ENCODE peak calls at places on chromosome 2, in five cellular contexts. L is spleen, D is lower lobe of right lung, N is brain microvascular endothelial cell, T is ovary. F is an unnamed sample. For H3K36me3, the result is how much of the 10 kb centered on the place peaks cover.

GRCh38 chr2:173148520-173148919 is 72.9 kb downstream of the MAP3K20 start:
- DNase-seq in T (no peak), D (no peak), L (no peak), N (no peak), F (no peak)

GRCh38 chr2:226118471-226119429 is 680.9 kb downstream of the IRS1 start:
- DNase-seq in N (peak), L (no peak), T (peak), D (no peak), F (no peak)

GRCh38 chr2:231684314-231685223 is 23.8 kb upstream of the PTMA start:
- DNase-seq in T (no peak), D (no peak), N (no peak), L (peak), F (no peak)

GRCh38 chr2:103276869-103277268 is 515.0 kb downstream of the TMEM182 start:
- DNase-seq in L (no peak), T (no peak), N (no peak), D (no peak), F (no peak)

GRCh38 chr2:158388159-158388558 is 68.4 kb downstream of the CCDC148 start:
- DNase-seq in T (no peak), L (no peak), N (no peak), D (no peak), F (no peak)

GRCh38 chr2:217434183-217434620 is 568.6 kb downstream of the TNS1 start:
- DNase-seq in N (peak), T (peak), D (peak), L (peak), F (peak)

GRCh38 chr2:84782717-84783442 is 98.0 kb downstream of the TRABD2A start:
- DNase-seq in D (no peak), N (no peak), L (no peak), T (no peak), F (no peak)

GRCh38 chr2:111037136-111037535 is 83.6 kb upstream of the BCL2L11 start:
- DNase-seq in T (no peak), D (no peak), L (no peak), N (no peak), F (no peak)

GRCh38 chr2:81195017-81195773 is 890.6 kb upstream of the LRRTM1 start:
- DNase-seq in L (peak), D (peak), T (no peak), N (no peak), F (no peak)

GRCh38 chr2:227789803-227790202 is 23.8 kb upstream of the CCL20 start:
- DNase-seq in N (no peak), L (no peak), T (no peak), D (no peak), F (no peak)

GRCh38 chr2:231287696-231288095 is 89.3 kb downstream of the ARMC9 start:
- DNase-seq in N (no peak), D (no peak), L (no peak), T (no peak), F (no peak)

GRCh38 chr2:188303363-188304031 is 11.8 kb downstream of the GULP1 start:
- DNase-seq in D (no peak), N (peak), L (no peak), T (no peak), F (no peak)

GRCh38 chr2:34670482-34670881 is 1071.4 kb upstream of the FAM98A start:
- DNase-seq in L (no peak), D (no peak), T (no peak), N (no peak), F (no peak)

DNA sequence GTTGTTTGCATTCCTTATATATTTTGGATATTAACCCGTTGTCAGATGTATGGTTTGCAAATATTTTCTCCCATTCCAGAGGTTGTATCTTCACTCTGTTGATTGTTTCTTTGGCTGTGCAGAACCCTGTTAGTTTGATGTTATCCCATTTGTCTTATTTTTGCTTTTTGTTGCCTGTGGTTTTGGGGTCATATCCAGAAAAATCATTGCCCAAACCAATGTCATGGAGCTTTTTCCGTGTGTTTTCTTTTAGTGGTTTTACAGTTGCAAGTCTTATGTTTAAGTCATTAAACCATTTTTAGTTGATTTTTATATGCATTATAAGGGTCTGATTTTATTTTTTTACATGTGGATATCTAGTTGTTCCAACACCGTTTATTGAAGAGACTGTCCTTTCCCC is 35.8 kb downstream of the PPIG start:
- DNase-seq in L (no peak), D (no peak), N (no peak), T (no peak), F (no peak)
- H3K36me3 ChIP-seq in L (half or more), D (half or more), N (under half), T (under half), F (half or more)

GRCh38 chr2:64750817-64751285 is 97.1 kb upstream of the SERTAD2 start:
- DNase-seq in T (peak), N (peak), D (peak), L (peak), F (peak)
- TF ChIP-seq CTCF in T (no peak), N (no peak), D (peak), L (no peak), F (no peak)

DNA sequence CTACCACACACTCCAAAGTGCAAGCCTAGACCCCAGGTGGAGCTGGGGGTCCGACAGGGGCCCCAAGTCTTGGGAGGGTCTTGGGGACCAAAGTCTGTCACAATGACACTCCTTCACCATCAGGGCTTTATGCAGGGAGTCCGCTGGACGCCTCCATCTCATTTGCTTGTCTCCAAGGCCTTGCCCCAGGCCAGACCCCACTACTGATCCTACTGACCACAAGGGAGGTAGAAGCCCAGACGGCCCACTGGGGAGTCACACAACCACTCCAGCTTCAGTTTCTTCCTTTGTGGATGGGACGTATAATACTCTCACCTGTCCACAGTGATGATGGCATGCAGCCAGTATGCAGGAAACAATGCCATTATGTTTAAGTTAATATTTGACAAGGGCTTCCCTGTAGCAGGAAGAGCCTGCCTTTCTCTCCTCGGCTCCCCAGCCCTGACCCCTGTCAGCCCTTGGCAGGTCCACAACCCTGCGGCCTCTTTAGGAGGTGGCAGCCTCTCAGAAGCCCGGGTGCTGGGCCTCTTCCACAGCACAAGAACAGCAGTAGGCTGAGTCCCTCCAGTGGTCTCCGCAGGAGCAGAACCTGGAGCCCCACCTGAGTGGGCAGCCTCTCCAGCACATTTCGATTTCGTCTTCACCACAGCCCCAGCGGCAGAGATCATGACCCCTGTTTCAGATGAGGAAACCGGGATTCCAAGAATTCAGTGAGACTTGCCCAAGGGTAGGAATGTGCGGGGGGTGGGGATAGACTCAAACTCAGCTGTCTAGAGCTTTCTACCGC is 6.5 kb downstream of the BIN1 start:
- DNase-seq in L (peak), T (no peak), N (no peak), D (no peak), F (no peak)
- H3K4me3 ChIP-seq in L (no peak), T (no peak), N (no peak), D (no peak), F (no peak)

GRCh38 chr2:239106314-239106908 is 258.5 kb downstream of the TWIST2 start:
- DNase-seq in D (no peak), T (no peak), L (no peak), N (peak), F (no peak)

GRCh38 chr2:239103125-239104098 is 255.5 kb downstream of the TWIST2 start:
- DNase-seq in N (no peak), L (no peak), D (no peak), T (no peak), F (no peak)

GRCh38 chr2:239106971-239107370 is 259.1 kb downstream of the TWIST2 start:
- DNase-seq in L (no peak), T (no peak), D (no peak), N (no peak), F (no peak)

GRCh38 chr2:239104800-239105199 is 256.9 kb downstream of the TWIST2 start:
- DNase-seq in T (no peak), L (no peak), D (no peak), N (no peak), F (no peak)

DNA sequence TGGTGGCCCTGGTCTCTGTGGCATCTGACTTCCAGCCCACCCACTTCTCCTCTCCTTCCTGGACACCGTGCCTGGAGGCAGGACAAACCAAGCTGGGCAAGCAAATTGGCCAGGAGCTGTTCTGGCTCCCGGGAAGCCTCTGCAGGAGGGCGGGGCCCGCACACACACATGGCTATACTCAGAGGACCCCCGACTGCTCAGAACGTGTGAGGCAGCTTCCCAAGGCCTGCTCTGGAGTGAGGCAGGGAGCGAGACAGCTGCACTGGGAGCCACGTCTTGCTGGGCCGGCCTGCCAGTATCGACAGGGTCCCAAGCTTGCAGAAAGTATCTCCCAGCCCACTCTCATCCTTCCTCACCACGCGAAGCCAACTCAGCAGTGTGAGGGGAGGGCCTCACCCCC is 257.3 kb downstream of the TWIST2 start:
- DNase-seq in L (no peak), N (no peak), D (no peak), T (no peak), F (no peak)
- H3K36me3 ChIP-seq in L (half or more), N (under half), D (half or more), T (under half), F (under half)

GRCh38 chr2:127024769-127025356 is 82.1 kb downstream of the BIN1 start:
- DNase-seq in D (no peak), T (no peak), N (peak), L (peak), F (no peak)
- TF ChIP-seq CTCF in D (no peak), T (peak), N (peak), L (no peak), F (no peak)

DNA sequence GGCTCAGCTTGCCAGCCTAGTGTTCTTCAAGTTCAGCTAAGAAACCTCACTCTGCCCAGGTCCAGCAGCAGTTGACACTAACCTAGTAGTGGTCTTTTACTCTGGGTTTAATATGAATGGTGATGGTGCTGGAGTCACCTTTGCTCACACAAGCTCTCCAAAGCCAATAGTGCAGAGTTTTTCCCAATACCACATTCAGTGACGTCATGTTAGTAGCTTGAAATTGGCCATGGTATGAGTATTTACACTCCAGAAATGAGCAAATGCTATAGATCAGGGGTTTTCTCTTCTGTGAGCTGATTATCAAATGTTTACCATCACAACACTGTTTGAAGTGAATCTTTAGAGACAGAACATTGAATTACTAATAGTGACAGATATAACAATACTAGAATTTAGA is 209.1 kb downstream of the KCNH7 start:
- DNase-seq in L (no peak), T (no peak), N (no peak), D (no peak), F (no peak)
- H3K4me3 ChIP-seq in L (no peak), T (no peak), N (no peak), D (no peak), F (no peak)

GRCh38 chr2:218518876-218519275 is 49.3 kb downstream of the USP37 start:
- DNase-seq in T (no peak), N (no peak), D (no peak), L (no peak), F (no peak)

DNA sequence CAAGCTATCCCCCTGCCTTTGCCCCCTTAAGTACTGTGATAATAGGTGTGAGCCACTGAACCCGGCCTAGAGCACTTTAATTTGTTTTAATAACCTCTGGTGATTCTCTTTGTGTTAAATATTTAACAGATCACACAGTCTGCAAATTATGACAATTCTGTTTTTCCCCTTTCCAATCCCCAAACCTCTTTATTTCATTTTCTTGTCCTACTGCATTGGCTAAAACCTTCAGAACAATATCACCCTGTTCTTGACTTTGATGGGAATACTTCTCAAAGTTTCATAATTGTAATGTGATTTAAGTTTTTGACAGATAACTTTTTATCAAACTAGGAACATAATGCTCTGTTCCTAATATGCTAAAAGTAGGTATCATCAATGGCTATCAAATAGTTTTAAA is 44.5 kb downstream of the USP37 start:
- DNase-seq in N (no peak), T (no peak), L (no peak), D (no peak), F (no peak)
- H3K36me3 ChIP-seq in N (under half), T (under half), L (half or more), D (half or more), F (half or more)

GRCh38 chr2:239646184-239646583 is 245.4 kb upstream of the HDAC4 start:
- DNase-seq in T (no peak), D (no peak), N (no peak), L (no peak), F (no peak)
- TF ChIP-seq CTCF in T (no peak), D (no peak), N (no peak), L (no peak), F (no peak)